ENCODE peak calls at places on chromosomes 1 and 21, in four cellular contexts. A is cardiac fibroblast, F is ovary, Q is fibroblast of lung. R is an unnamed sample.

GRCh38 chr1:109760581-109761226 is 3.0 kb downstream of the EPS8L3 start:
- DNase-seq in Q (no peak), F (peak; percentile 30), A (no peak), R (no peak)

GRCh38 chr1:201914456-201915235 is 25.9 kb downstream of the SHISA4 start:
- DNase-seq in A (no peak), Q (no peak), F (no peak), R (no peak)

GRCh38 chr1:10643607-10644306 is 152.7 kb downstream of the CASZ1 start:
- DNase-seq in F (no peak), A (no peak), Q (no peak), R (no peak)

GRCh38 chr1:97796716-97797115 is 124.1 kb downstream of the DPYD start:
- DNase-seq in Q (peak; percentile 16), F (no peak), A (peak; percentile 18), R (no peak)

GRCh38 chr1:236148471-236148847 is 6.1 kb downstream of the GPR137B start:
- DNase-seq in Q (peak; percentile 21), F (no peak), A (no peak), R (no peak)

GRCh38 chr1:39295901-39296300 is 91.4 kb downstream of the MACF1 start:
- DNase-seq in F (no peak), Q (no peak), A (peak; percentile 59), R (no peak)

GRCh38 chr1:20430355-20431290 is 55.4 kb downstream of the CAMK2N1 start:
- DNase-seq in Q (peak; percentile 37), A (peak; percentile 30), F (peak; percentile 39), R (peak; percentile 37)

GRCh38 chr21:18298228-18298627 is 53.6 kb downstream of the CHODL start:
- DNase-seq in F (no peak), Q (no peak), A (no peak), R (no peak)

GRCh38 chr1:246104927-246105326 is 402.2 kb downstream of the SMYD3 start:
- DNase-seq in Q (no peak), A (no peak), F (no peak), R (no peak)

GRCh38 chr21:25176637-25177412 is 430.5 kb downstream of the MRPL39 start:
- DNase-seq in F (no peak), A (no peak), Q (peak; percentile 6), R (no peak)

GRCh38 chr1:35573198-35573775 is at the start of gene TFAP2E:
- DNase-seq in A (no peak), Q (peak; percentile 32), F (no peak), R (peak; percentile 72)

DNA sequence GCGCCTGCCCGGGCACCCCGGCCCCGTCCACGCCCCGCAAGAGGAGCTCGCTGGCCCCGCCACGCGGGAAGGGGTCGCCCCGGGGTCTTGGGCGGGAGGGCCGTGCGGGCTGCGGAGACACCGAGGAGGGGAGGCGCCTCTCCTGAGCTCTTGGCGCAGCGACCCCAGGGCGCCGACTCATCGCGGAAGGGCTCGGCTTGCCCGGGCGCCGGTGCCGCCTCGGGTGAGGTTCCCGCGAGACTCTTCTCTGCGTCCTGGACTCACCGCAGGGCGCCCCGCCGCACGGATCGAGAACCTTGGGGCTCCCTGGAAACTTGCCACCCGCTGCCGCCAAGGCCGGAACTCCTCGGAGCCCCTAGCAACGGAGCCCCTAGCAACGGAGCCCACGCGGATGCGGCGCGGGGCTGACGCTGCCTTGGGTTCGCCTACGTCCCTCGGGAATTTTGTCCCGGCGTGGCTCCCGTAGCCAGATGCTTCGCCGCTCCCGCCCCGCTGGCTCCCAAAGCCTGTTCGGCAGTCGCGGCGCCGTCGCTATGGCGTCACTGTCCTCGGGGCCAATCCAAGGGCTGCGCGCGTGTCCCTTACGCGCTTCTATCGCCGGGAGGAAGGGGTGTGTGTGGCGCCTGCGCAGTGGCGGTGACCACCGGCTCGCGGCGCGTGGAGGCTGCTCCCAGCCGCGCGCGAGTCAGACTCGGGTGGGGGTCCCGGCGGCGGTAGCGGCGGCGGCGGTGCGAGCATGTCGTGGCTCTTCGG is at the start of gene ATAD3A:
- DNase-seq in A (peak; percentile 99), Q (peak; percentile 98), F (peak; percentile 99), R (peak; percentile 68)
- TF ChIP-seq CTCF in A (no peak), Q (no peak), F (peak; percentile 18), R (no peak)

GRCh38 chr1:222792744-222793143 is 22.1 kb upstream of the DISP1 start:
- DNase-seq in A (peak; percentile 51), Q (peak; percentile 60), F (no peak), R (peak; percentile 40)
- TF ChIP-seq CTCF in A (peak; percentile 35), Q (peak; percentile 44), F (peak; percentile 52), R (peak; percentile 84)

GRCh38 chr1:183670169-183670568 is 17.1 kb upstream of the APOBEC4 start:
- DNase-seq in Q (no peak), F (no peak), A (no peak), R (no peak)
- TF ChIP-seq CTCF in Q (peak; percentile 6), F (no peak), A (no peak), R (no peak)

GRCh38 chr1:6996371-6996770 is 211.1 kb downstream of the CAMTA1 start:
- DNase-seq in Q (no peak), A (no peak), F (no peak), R (no peak)
- TF ChIP-seq CTCF in Q (no peak), A (no peak), F (no peak), R (no peak)

GRCh38 chr1:159132271-159132881 is 39.0 kb upstream of the CADM3 start:
- DNase-seq in Q (peak; percentile 66), A (peak; percentile 78), F (peak; percentile 59), R (no peak)
- TF ChIP-seq CTCF in Q (peak; percentile 87), A (peak; percentile 76), F (peak; percentile 50), R (peak; percentile 99)

DNA sequence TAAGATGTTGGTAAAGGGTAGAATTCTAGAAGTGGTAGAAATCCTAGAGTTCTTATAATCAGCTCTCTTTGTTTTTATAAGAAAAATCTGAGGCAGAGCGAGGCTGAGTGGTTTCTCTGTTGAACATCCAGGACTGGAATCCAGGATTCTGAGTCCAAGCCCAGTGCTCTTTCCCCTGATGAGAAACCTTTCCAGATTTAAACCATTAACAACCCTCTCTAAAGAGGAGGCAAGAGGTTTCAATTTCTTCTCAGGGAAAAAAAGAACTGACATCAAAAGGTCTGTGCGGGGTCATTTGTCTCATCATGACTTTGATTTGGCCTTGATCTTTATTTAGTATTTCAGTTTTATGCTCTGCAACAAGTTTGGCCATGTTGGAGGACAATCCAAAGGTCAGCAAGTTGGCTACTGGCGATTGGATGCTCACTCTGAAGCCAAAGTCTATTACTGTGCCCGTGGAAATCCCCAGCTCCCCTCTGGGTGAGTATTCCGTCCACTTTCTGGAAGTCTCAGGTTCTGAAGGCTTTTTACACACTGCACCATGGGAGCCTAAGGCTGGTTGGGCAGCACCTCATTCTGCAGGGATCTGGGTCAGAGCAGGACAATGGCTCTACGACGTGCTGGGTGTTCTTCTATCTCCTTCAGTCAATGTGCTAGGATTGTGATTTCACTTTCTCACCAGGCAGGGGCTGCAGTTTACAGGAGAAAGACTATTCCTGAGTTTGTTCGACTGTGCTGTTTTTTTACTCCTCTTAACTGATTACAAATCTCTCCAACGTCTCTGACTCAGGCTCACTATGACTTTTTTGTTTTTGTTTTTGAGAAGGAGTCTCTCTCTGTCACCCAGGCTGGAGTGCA is 18.9 kb upstream of the CCT8 start:
- DNase-seq in F (no peak), Q (peak; percentile 65), A (peak; percentile 78), R (no peak)
- TF ChIP-seq CTCF in F (no peak), Q (no peak), A (peak; percentile 22), R (no peak)

GRCh38 chr21:45357436-45358260 is 47.3 kb upstream of the COL18A1 start:
- DNase-seq in Q (peak; percentile 62), F (peak; percentile 83), A (peak; percentile 10), R (no peak)

GRCh38 chr21:45356653-45357435 is 48.1 kb upstream of the COL18A1 start:
- DNase-seq in F (no peak), Q (no peak), A (no peak), R (no peak)

GRCh38 chr21:45355573-45355972 is 49.4 kb upstream of the COL18A1 start:
- DNase-seq in F (no peak), Q (no peak), A (no peak), R (no peak)

GRCh38 chr21:45354970-45355369 is 50.0 kb upstream of the COL18A1 start:
- DNase-seq in Q (peak; percentile 62), A (no peak), F (no peak), R (no peak)

GRCh38 chr21:45356251-45356650 is 48.7 kb upstream of the COL18A1 start:
- DNase-seq in F (no peak), A (no peak), Q (no peak), R (no peak)
- TF ChIP-seq CTCF in F (no peak), A (no peak), Q (no peak), R (no peak)

GRCh38 chr1:3032371-3032862 is 11.2 kb downstream of the ACTRT2 start:
- DNase-seq in F (no peak), Q (no peak), A (no peak), R (no peak)
- TF ChIP-seq CTCF in F (no peak), Q (no peak), A (no peak), R (no peak)